ENCODE peak calls at places on chromosomes 2 and 18, in seven cellular contexts. P is hepatocyte, Q is HepG2, J is bronchial epithelial cell, S is neural progenitor cell, A is NB4, U is left ventricle myocardium inferior. R is an unnamed sample.

GRCh38 chr2:104702451-104702850 is 151.5 kb upstream of the POU3F3 start:
- DNase-seq in P (no peak), Q (no peak), J (peak; percentile 27), S (peak; percentile 81), A (no peak), U (no peak), R (no peak)

GRCh38 chr2:151289972-151290335 is 486 bp upstream of the NMI start:
- DNase-seq in P (peak; percentile 42), Q (no peak), J (peak; percentile 84), S (no peak), A (peak; percentile 75), U (peak; percentile 28), R (peak; percentile 53)

GRCh38 chr2:130829020-130829419 is 7.7 kb upstream of the ARHGEF4 start:
- DNase-seq in P (peak; percentile 43), Q (no peak), J (peak; percentile 93), S (peak; percentile 76), A (no peak), U (no peak), R (no peak)

GRCh38 chr2:173881466-173881865 is 83.7 kb downstream of the SP3 start:
- DNase-seq in P (peak; percentile 14), Q (no peak), J (no peak), S (no peak), A (no peak), U (no peak), R (no peak)

GRCh38 chr2:225182126-225182525 is 139.9 kb upstream of the DOCK10 start:
- DNase-seq in P (no peak), Q (no peak), J (no peak), S (peak; percentile 85), A (no peak), U (no peak), R (no peak)

GRCh38 chr2:179746982-179747381 is 114.4 kb downstream of the ZNF385B start:
- DNase-seq in P (peak; percentile 4), Q (no peak), J (no peak), S (no peak), A (no peak), U (no peak), R (no peak)

GRCh38 chr2:160432633-160433032 is 61.0 kb downstream of the RBMS1 start:
- DNase-seq in P (no peak), Q (no peak), J (peak; percentile 98), S (peak; percentile 25), A (no peak), U (no peak), R (no peak)

GRCh38 chr2:942775-943460 is 7.7 kb upstream of the SNTG2 start:
- DNase-seq in P (no peak), Q (no peak), J (no peak), S (no peak), A (no peak), U (no peak), R (no peak)

GRCh38 chr2:43707255-43707654 is 31.0 kb upstream of the C1GALT1C1L start:
- DNase-seq in P (no peak), Q (no peak), J (peak; percentile 25), S (no peak), A (peak; percentile 16), U (peak; percentile 48), R (no peak)

GRCh38 chr2:145563752-145564615 is 1044.1 kb upstream of the ZEB2 start:
- DNase-seq in P (peak; percentile 41), Q (no peak), J (peak; percentile 87), S (no peak), A (no peak), U (no peak), R (no peak)

GRCh38 chr18:61216086-61216485 is 117.1 kb upstream of the CDH20 start:
- DNase-seq in P (no peak), Q (no peak), J (no peak), S (no peak), A (no peak), U (no peak), R (no peak)

GRCh38 chr2:219551863-219552381 is 8.1 kb downstream of the TMEM198 start:
- DNase-seq in P (no peak), Q (no peak), J (no peak), S (no peak), A (no peak), U (no peak), R (no peak)

GRCh38 chr2:25617948-25618646 is 55.3 kb downstream of the DTNB start:
- DNase-seq in P (peak; percentile 8), Q (peak; percentile 10), J (peak; percentile 76), S (no peak), A (no peak), U (no peak), R (no peak)

GRCh38 chr2:216057688-216058193 is 23.9 kb downstream of the PECR start:
- DNase-seq in P (peak; percentile 37), Q (no peak), J (peak; percentile 70), S (no peak), A (peak; percentile 62), U (no peak), R (peak; percentile 56)

GRCh38 chr2:182165196-182165595 is 179.5 kb downstream of the PPP1R1C start:
- DNase-seq in P (no peak), Q (no peak), J (peak; percentile 46), S (no peak), A (no peak), U (no peak), R (no peak)

GRCh38 chr2:117980381-117980780 is 33.5 kb downstream of the CCDC93 start:
- DNase-seq in P (no peak), Q (no peak), J (no peak), S (peak; percentile 26), A (no peak), U (no peak), R (no peak)

GRCh38 chr2:163697846-163698637 is 37.8 kb downstream of the FIGN start:
- DNase-seq in P (no peak), Q (no peak), J (no peak), S (peak; percentile 53), A (no peak), U (no peak), R (no peak)

GRCh38 chr18:55515946-55516710 is 71.9 kb downstream of the TCF4 start:
- DNase-seq in P (no peak), Q (no peak), J (peak; percentile 55), S (no peak), A (no peak), U (no peak), R (no peak)

GRCh38 chr2:177758591-177759371 is 313.8 kb downstream of the PDE11A start:
- DNase-seq in P (peak; percentile 71), Q (peak; percentile 16), J (peak; percentile 20), S (peak; percentile 80), A (peak; percentile 48), U (no peak), R (no peak)

GRCh38 chr18:48667276-48668254 is 128.7 kb downstream of the CTIF start:
- DNase-seq in P (peak; percentile 39), Q (peak; percentile 23), J (no peak), S (peak; percentile 59), A (no peak), U (no peak), R (no peak)
- TF ChIP-seq CTCF in P (peak; percentile 31), Q (peak; percentile 56), J (peak; percentile 3), S (peak; percentile 52), A (peak; percentile 29), U (peak; percentile 28), R (no peak)

GRCh38 chr2:11833601-11834000 is 87.2 kb downstream of the LPIN1 start:
- DNase-seq in P (no peak), Q (no peak), J (peak; percentile 17), S (no peak), A (peak; percentile 66), U (no peak), R (no peak)

GRCh38 chr2:11836647-11837219 is 90.3 kb downstream of the LPIN1 start:
- DNase-seq in P (no peak), Q (no peak), J (no peak), S (no peak), A (no peak), U (no peak), R (no peak)

GRCh38 chr2:11832531-11832930 is 86.1 kb downstream of the LPIN1 start:
- DNase-seq in P (no peak), Q (no peak), J (no peak), S (no peak), A (peak; percentile 31), U (no peak), R (no peak)

GRCh38 chr2:11837875-11838734 is 91.7 kb downstream of the LPIN1 start:
- DNase-seq in P (no peak), Q (peak; percentile 25), J (no peak), S (no peak), A (no peak), U (no peak), R (no peak)

GRCh38 chr2:11835403-11835802 is 89.0 kb downstream of the LPIN1 start:
- DNase-seq in P (no peak), Q (no peak), J (no peak), S (no peak), A (peak; percentile 50), U (no peak), R (no peak)
- TF ChIP-seq CTCF in P (no peak), Q (no peak), J (no peak), S (no peak), A (no peak), U (no peak), R (no peak)

DNA sequence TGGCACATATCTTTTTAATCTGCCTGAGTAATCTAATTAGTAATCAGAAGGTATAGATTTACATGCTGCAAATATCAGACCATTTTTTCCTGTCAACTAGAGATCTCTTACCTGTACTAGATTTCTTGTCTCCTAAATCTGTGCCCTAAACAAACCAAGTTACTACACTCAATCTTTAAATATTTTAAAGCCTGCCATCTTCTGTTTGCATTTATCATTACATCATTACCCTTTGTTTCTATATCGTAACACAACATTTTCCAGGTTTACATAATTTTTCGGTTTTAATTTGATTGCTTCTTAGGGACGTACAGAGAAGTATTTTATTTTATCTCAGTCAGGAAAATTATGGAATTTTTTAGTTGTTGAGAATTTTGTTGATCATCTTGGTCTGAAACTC is 25.7 kb downstream of the PSMA8 start:
- DNase-seq in P (no peak), Q (no peak), J (peak; percentile 15), S (no peak), A (peak; percentile 4), U (no peak), R (no peak)
- TF ChIP-seq CTCF in P (peak; percentile 25), Q (no peak), J (no peak), S (peak; percentile 37), A (no peak), U (peak; percentile 34), R (peak; percentile 33)

GRCh38 chr18:8607776-8608682 is 1.2 kb upstream of the RAB12 start:
- DNase-seq in P (no peak), Q (peak; percentile 18), J (no peak), S (no peak), A (no peak), U (no peak), R (no peak)
- TF ChIP-seq CTCF in P (no peak), Q (peak; percentile 5), J (no peak), S (no peak), A (no peak), U (no peak), R (no peak)

DNA sequence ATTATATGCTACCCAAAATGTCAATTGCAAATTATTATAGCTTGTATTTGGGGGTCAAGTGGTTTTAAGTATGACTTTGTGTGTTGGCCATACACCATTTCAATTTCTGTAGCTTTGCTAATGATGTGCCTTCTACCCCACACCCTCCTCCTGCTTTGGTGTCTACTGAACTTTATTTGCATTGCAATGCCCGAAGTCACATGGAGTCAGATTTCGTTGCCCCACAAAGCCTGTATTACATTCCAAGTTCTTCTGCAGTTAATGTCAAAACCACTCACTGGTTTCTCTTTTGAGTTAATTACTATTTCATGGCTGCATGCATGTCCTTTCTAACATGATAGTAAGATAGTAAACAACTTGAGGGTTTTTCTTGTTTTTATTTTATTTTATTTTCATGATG is 528.9 kb downstream of the RIT2 start:
- DNase-seq in P (no peak), Q (no peak), J (no peak), S (no peak), A (no peak), U (no peak), R (no peak)
- TF ChIP-seq CTCF in P (no peak), Q (no peak), J (no peak), S (no peak), A (no peak), U (no peak), R (no peak)

GRCh38 chr2:221969087-221969829 is 329.5 kb downstream of the PAX3 start:
- DNase-seq in P (peak; percentile 58), Q (peak; percentile 30), J (peak; percentile 44), S (peak; percentile 67), A (peak; percentile 53), U (no peak), R (no peak)
- TF ChIP-seq CTCF in P (peak; percentile 90), Q (peak; percentile 64), J (peak; percentile 55), S (peak; percentile 87), A (peak; percentile 81), U (peak; percentile 74), R (no peak)

R was measured in CD14-positive monocyte.